ENCODE peak calls at places on chromosomes 11 and 22, in four cellular contexts. W is epithelial cell of esophagus; E is CD8-positive, alpha-beta T cell; F is progenitor cell of endocrine pancreas. J is an unnamed sample.

GRCh38 chr11:74505911-74506310 is 12.4 kb upstream of the LIPT2 start:
- DNase-seq in E (no peak), W (no peak), F (no peak), J (no peak)

GRCh38 chr11:71488086-71488967 is 35.3 kb downstream of the NADSYN1 start:
- DNase-seq in F (no peak), E (no peak), W (peak), J (no peak)

GRCh38 chr11:45960387-45961110 is 38.1 kb downstream of the LARGE2 start:
- DNase-seq in F (no peak), E (no peak), W (no peak), J (no peak)

GRCh38 chr11:79100093-79100704 is 340.6 kb downstream of the TENM4 start:
- DNase-seq in W (peak), E (no peak), F (no peak), J (no peak)

GRCh38 chr11:12150831-12151382 is 40.5 kb downstream of the MICAL2 start:
- DNase-seq in W (peak), E (no peak), F (no peak), J (no peak)

GRCh38 chr11:114813216-114813615 is 134.9 kb downstream of the NXPE2 start:
- DNase-seq in W (no peak), F (no peak), E (no peak), J (no peak)

GRCh38 chr11:44351898-44352498 is 42.1 kb upstream of the ALX4 start:
- DNase-seq in E (no peak), W (no peak), F (no peak), J (no peak)

GRCh38 chr22:46833228-46833627 is 70.8 kb downstream of the TBC1D22A start:
- DNase-seq in E (no peak), F (no peak), W (peak), J (no peak)

GRCh38 chr11:70501026-70501901 is 102.9 kb downstream of the CTTN start:
- DNase-seq in F (no peak), E (no peak), W (no peak), J (no peak)

GRCh38 chr22:36926721-36927435 is 13.4 kb downstream of the CSF2RB start:
- DNase-seq in W (no peak), E (no peak), F (no peak), J (no peak)

GRCh38 chr22:50293441-50294318 is 13.8 kb downstream of the PLXNB2 start:
- DNase-seq in E (peak), F (peak), W (peak), J (peak)

GRCh38 chr11:66336234-66337102 is at the start of gene RIN1:
- DNase-seq in E (peak), F (no peak), W (peak), J (no peak)

GRCh38 chr11:129372609-129373488 is 2.8 kb upstream of the BARX2 start:
- DNase-seq in F (no peak), E (no peak), W (no peak), J (no peak)

GRCh38 chr11:96145163-96145585 is 197.8 kb downstream of the MAML2 start:
- DNase-seq in F (no peak), E (no peak), W (no peak), J (no peak)

GRCh38 chr22:24189249-24190158 is 8.2 kb downstream of the SUSD2 start:
- DNase-seq in E (peak), F (peak), W (peak), J (peak)

GRCh38 chr11:95556342-95557151 is 233.0 kb downstream of the FAM76B start:
- DNase-seq in E (no peak), F (no peak), W (no peak), J (no peak)

GRCh38 chr11:60739114-60739513 is 14.6 kb downstream of the MS4A18 start:
- DNase-seq in E (no peak), W (no peak), F (no peak), J (no peak)
- TF ChIP-seq CTCF in E (no peak), W (no peak), F (peak), J (no peak)

GRCh38 chr11:65058419-65059054 is at the start of gene NAALADL1:
- DNase-seq in W (no peak), F (no peak), E (no peak), J (no peak)
- TF ChIP-seq CTCF in W (no peak), F (no peak), E (no peak), J (no peak)

GRCh38 chr22:18144105-18144504 is 5.9 kb upstream of the USP18 start:
- DNase-seq in F (no peak), E (no peak), W (no peak), J (no peak)
- TF ChIP-seq CTCF in F (no peak), E (no peak), W (no peak), J (no peak)

DNA sequence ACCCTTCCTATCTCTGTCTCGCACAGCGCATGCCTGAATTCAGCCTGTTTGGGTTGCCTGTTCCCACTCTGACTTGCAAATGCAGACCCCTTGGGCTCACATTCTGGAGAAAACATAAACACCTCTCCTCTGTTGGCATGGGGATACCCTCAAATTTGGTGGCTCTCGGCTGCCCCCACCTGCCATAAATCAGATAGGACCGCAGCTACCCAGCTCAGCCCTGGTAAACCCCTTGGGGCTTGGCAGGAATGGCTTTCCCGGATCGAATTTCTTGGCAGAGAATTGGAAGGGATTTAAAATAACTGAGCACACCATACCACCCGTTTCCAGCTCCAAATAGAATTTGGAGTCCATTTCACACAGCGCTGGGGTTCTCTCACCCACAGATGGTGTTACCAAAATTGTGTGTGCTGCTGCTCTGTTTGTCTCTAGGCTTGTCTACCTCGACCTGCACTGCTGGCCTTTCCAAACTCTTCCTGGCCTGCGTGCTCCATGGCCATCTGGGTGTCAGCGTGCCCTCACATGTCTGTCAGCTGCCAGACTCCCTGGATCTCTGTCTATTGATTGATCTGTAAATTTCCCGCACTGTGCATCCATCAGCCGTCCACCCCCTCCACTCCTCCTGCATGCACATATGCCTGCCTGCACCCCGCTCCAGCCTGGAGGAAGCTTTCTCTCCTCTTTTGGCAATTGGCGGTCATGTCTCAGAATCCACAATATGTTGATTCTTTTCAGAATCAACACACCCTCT is 134.0 kb downstream of the NTM start:
- DNase-seq in W (peak), E (no peak), F (no peak), J (no peak)
- TF ChIP-seq CTCF in W (peak), E (no peak), F (peak), J (no peak)

DNA sequence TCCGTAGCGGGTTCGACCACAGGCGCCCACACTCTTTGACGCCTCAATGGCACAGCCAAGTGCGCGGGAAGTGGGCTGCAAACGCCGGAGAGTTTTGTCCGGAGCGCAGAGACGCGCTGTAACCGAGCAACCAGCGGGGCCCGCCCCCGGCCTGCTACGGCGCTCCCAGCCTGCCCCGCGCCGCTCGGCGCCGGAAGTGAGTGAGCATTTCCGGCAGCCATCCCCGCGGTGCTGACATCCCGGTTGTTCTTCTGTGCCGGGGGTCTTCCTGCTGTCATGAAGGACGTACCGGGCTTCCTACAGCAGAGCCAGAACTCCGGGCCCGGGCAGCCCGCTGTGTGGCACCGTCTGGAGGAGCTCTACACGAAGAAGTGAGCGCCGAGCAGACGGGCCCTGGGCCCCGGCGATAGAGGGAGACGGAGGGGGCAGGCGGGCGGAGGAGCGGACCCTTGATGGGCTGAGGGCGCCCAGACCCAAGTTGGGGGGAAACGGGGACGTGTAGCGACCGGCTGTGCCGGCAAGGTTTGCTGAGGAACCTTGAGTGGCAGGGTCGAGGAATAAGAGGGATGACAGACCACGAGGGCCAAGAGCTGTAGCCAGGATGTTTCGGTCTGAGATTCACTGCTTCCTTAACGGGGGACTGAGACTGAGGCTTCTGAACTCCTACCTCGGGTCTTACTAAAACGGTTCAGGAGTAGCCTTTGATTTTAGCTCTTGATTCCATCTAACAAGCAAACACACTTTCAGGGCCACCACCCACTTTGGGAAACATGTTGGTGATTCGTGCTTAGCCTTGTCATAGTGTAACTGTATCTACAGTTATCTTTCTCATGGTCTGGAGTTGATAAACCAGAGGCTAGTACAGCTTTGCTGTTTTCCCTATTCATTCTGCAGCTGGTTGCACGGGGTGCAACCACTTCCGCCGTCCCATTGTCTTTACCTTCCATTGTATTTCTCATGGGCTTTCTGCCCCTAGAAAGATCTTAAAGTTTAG is at the start of gene PSMD13:
- DNase-seq in W (peak), E (peak), F (peak), J (peak)
- TF ChIP-seq CTCF in W (no peak), E (no peak), F (no peak), J (peak)

DNA sequence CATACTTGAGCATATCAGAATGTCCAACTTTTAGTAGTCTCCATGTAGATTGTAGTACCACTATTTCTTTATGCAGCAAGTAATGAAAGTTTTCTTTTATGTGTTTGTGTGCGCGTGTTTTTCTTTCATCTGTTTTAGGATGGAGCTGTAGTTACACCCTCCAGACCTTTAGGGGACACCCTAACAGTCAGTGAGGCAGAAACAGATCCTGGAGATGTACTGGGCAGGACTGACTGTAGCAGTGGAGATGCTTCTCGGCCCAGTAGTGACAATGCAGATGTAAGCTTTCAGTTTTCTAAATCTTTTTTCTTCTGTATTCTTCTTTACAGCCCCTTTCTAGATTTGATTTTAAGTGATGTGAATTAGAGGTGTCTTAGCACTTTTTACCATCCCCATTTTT is 79.9 kb upstream of the GRIK4 start:
- DNase-seq in E (no peak), W (peak), F (no peak), J (no peak)
- TF ChIP-seq CTCF in E (no peak), W (peak), F (no peak), J (no peak)

DNA sequence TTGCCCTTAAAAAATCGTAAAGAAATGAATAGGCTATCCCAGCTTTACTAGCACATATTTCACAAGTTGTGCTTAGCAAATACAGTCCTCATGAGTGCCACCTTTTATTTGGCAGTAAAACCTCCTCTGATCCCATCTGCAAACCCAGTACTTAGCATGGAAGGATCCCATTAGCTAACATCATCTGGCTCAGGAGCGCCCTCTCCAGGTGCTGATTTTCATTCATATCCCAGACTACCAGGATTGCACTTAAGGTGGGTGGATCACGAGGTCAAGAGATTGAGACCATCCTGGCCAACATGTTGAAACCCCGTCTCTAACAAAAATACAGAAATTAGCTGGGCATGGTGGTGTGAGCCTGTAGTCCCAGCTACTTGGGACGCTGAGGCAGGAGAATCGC is 76.1 kb upstream of the PAX6 start:
- DNase-seq in W (no peak), F (no peak), E (no peak), J (no peak)
- TF ChIP-seq CTCF in W (no peak), F (peak), E (no peak), J (no peak)

DNA sequence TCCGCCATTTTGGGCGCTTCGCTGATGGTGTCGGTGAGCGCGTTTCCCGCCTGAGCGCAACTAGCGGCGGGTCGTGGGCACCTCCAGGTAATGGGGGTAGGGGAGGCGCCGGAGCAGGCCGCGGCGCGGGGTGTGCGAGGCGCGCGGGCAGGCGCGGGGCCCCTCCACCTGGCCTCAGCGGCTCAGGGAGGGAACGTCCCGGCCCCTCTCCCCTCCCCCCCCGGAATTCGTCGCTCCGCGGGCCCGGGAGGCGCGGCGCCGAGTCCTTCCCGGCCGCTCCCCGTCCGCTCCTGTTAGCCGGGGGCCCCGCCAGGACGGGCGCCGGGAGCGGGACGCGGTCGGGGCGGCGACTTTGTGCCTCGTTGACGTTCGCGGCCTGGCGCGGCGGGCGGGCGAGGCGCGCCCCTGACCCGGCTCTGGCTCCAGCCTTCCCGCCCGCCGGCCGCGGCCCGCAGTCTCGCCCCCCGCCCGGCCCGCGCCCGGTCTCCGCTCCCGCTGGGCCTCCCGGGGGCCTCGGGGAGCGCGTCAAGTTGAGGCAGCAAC is at the start of gene PPP6R3:
- DNase-seq in E (no peak), F (no peak), W (no peak), J (no peak)
- TF ChIP-seq CTCF in E (no peak), F (no peak), W (no peak), J (no peak)

DNA sequence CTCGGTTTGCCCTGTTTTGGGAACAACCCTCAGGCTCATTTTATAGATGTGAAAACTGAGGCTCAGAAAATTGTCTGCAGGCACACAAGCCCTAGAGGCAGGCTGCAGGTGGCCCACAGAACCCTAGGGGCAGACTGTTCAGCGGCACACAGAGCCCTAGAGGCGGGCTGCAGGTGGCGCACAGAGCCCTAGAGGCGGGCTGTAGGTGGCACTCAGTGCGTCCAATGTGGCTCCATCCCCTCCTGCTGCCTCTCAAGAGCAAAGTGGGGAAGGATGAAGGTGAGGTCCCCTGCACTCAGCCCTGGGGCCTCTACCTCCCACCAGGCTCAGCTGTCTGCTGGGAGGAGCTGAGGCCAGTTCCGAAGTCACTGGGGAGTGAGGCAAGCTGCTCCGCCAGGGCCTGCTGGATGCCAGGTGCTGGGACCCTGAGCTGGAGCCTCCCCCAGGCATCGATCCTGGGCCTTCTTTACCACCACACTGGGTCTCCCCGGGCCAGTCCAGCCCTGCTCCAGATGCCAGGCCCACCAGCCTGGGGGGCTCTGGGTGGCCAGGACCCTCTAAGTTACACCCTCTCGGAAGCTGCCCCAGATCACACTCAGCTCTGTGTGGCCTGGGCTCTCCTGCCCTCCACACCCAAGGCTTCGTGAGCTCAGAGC is 2.3 kb downstream of the ACY3 start:
- DNase-seq in W (no peak), E (peak), F (no peak), J (no peak)
- TF ChIP-seq CTCF in W (no peak), E (peak), F (peak), J (no peak)

GRCh38 chr22:21904250-21904789 is 36.9 kb upstream of the MAPK1 start:
- DNase-seq in E (no peak), W (no peak), F (no peak), J (no peak)
- TF ChIP-seq CTCF in E (no peak), W (no peak), F (no peak), J (no peak)